ENCODE peak calls at places on chromosomes 2 and 18, in seven cellular contexts. N, Q, V, B, Y, F and K are unnamed samples.
A peak's percentile ranks its signal among the peaks of the same experiment; 100 is the strongest.

GRCh38 chr2:213475433-213475832 is 191.2 kb downstream of the SPAG16 start:
- DNase-seq in F (no peak), N (peak; percentile 5), Q (no peak), B (peak; percentile 20), Y (no peak), V (no peak), K (peak; percentile 6)

GRCh38 chr2:71939588-71940535 is 207.8 kb downstream of the CYP26B1 start:
- DNase-seq in V (peak; percentile 82), N (no peak), Y (peak; percentile 76), F (no peak), Q (peak; percentile 71), B (no peak), K (no peak)

GRCh38 chr2:98560256-98560771 is 48.0 kb downstream of the COA5 start:
- DNase-seq in V (peak; percentile 91), Q (no peak), Y (no peak), F (peak; percentile 88), B (peak; percentile 92), N (peak; percentile 92), K (peak; percentile 97)

GRCh38 chr2:144099746-144100438 is 420.0 kb downstream of the ZEB2 start:
- DNase-seq in Q (no peak), N (peak; percentile 99), Y (no peak), F (peak; percentile 19), V (peak; percentile 80), B (peak; percentile 87), K (peak; percentile 97)

GRCh38 chr2:205769879-205770278 is 87.6 kb downstream of the NRP2 start:
- DNase-seq in Q (no peak), Y (no peak), V (peak; percentile 27), B (no peak), N (peak; percentile 27), F (no peak), K (no peak)

GRCh38 chr2:58146707-58147106 is 94.4 kb downstream of the FANCL start:
- DNase-seq in B (peak; percentile 57), F (peak; percentile 42), Y (no peak), V (peak; percentile 54), Q (no peak), N (peak; percentile 42), K (peak; percentile 54)

GRCh38 chr18:47283476-47283875 is 32.0 kb upstream of the SKOR2 start:
- DNase-seq in Y (no peak), N (peak; percentile 1), F (peak; percentile 19), B (peak; percentile 54), Q (no peak), V (peak; percentile 39), K (peak; percentile 31)

GRCh38 chr2:39275016-39275415 is 31.2 kb upstream of the CDKL4 start:
- DNase-seq in Q (no peak), B (no peak), F (peak; percentile 4), N (no peak), Y (no peak), V (peak; percentile 2), K (peak; percentile 36)